ENCODE peak calls at places on chromosomes 13 and 19, in seven cellular contexts. I is IMR-90, V is transverse colon, C is tibial nerve, O is ascending aorta, L is cardiac muscle cell, Q is body of pancreas. M is an unnamed sample. For H3K4me1, the result is how much of the 10 kb centered on the place peaks cover.

GRCh38 chr19:4519172-4519496 is 848 bp upstream of the PLIN4 start:
- DNase-seq in V (no peak), L (no peak), C (no peak), Q (no peak), O (no peak), I (no peak), M (no peak)

GRCh38 chr13:95140502-95140901 is 160.7 kb downstream of the ABCC4 start:
- DNase-seq in L (no peak), I (no peak), Q (no peak), O (no peak), V (no peak), C (no peak), M (no peak)

GRCh38 chr13:96947343-96947910 is 46.8 kb downstream of the OXGR1 start:
- DNase-seq in I (no peak), V (no peak), C (no peak), O (no peak), Q (no peak), L (no peak), M (no peak)

GRCh38 chr19:329876-330275 is 14.7 kb downstream of the MIER2 start:
- DNase-seq in I (no peak), Q (no peak), L (no peak), V (no peak), C (no peak), O (no peak), M (no peak)

GRCh38 chr19:33261511-33262192 is 36.0 kb upstream of the SLC7A10 start:
- DNase-seq in L (no peak), O (no peak), C (no peak), I (no peak), Q (no peak), V (no peak), M (no peak)

GRCh38 chr13:25046985-25047660 is 48.8 kb upstream of the PABPC3 start:
- DNase-seq in C (no peak), O (no peak), L (peak), V (no peak), Q (no peak), I (peak), M (peak)

GRCh38 chr13:87810391-87810801 is 139.2 kb downstream of the SLITRK5 start:
- DNase-seq in O (no peak), I (no peak), C (no peak), L (no peak), V (no peak), Q (no peak), M (no peak)

GRCh38 chr19:49488863-49489537 is 1.6 kb downstream of the RPL13A start:
- DNase-seq in Q (no peak), V (no peak), I (no peak), O (no peak), L (no peak), C (no peak), M (no peak)

GRCh38 chr13:30792257-30793000 is 57.1 kb downstream of the ALOX5AP start:
- DNase-seq in V (peak), I (peak), Q (peak), C (peak), L (peak), O (peak), M (peak)

GRCh38 chr13:110349239-110349638 is 42.2 kb downstream of the COL4A2 start:
- DNase-seq in O (no peak), Q (no peak), V (no peak), L (no peak), C (no peak), I (no peak), M (no peak)

GRCh38 chr19:35665604-35666003 is 713 bp upstream of the UPK1A start:
- DNase-seq in O (no peak), I (no peak), C (no peak), Q (no peak), L (no peak), V (no peak), M (no peak)

GRCh38 chr13:30816733-30817132 is 81.4 kb downstream of the ALOX5AP start:
- DNase-seq in L (no peak), O (no peak), V (no peak), I (no peak), C (no peak), Q (no peak), M (no peak)

GRCh38 chr19:51370230-51370629 is 1.4 kb upstream of the CLDND2 start:
- DNase-seq in L (no peak), I (no peak), V (no peak), C (no peak), O (no peak), Q (no peak), M (no peak)

GRCh38 chr13:31733709-31734108 is 5.6 kb upstream of the RXFP2 start:
- DNase-seq in C (no peak), V (no peak), I (no peak), O (no peak), Q (no peak), L (no peak), M (no peak)

GRCh38 chr19:53183146-53183545 is 10.0 kb downstream of the ZNF665 start:
- DNase-seq in C (no peak), Q (no peak), V (no peak), O (no peak), L (no peak), I (peak), M (peak)

GRCh38 chr19:7783991-7784421 is 21.0 kb downstream of the CLEC4M start:
- DNase-seq in O (no peak), C (no peak), I (peak), Q (no peak), L (peak), V (no peak), M (no peak)

GRCh38 chr13:50094615-50095293 is 79.5 kb downstream of the KCNRG start:
- DNase-seq in C (no peak), Q (no peak), L (no peak), O (no peak), V (no peak), I (peak), M (no peak)

GRCh38 chr19:49716154-49716553 is 25.2 kb downstream of the CPT1C start:
- DNase-seq in L (peak), O (no peak), I (no peak), V (no peak), Q (no peak), C (no peak), M (no peak)

GRCh38 chr13:53340505-53341143 is 312.0 kb downstream of the OLFM4 start:
- DNase-seq in O (no peak), C (no peak), L (no peak), Q (no peak), V (no peak), I (no peak), M (no peak)

DNA sequence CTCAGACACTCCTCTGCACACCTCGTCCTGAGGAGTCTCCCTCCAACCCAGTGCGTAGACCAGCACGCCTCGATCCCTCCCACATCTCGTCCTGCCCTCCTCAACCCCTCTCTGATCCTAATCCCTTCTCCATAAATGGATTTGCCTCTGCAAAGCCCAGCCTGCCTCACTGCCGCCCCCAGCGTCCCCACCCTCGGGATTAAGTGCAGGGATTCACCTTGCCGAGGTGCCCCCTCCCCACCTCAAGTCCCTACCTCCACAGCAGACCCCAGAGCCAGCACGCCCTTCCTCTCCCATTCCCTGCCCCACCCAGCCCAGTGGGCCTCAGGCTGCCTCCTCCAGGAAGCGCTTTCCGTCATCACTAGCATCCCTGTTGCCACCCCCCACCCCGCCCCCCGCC is 4.1 kb downstream of the KLF16 start:
- DNase-seq in I (no peak), L (no peak), O (no peak), V (no peak), C (no peak), Q (peak), M (no peak)
- H3K4me1 ChIP-seq in I (half or more), L (under half), O (under half), V (half or more), C (half or more), Q (half or more), M (under half)

GRCh38 chr19:1843646-1844394 is 4.5 kb downstream of the REXO1 start:
- DNase-seq in L (no peak), V (no peak), I (no peak), C (no peak), O (no peak), Q (no peak), M (no peak)
- H3K4me1 ChIP-seq in L (under half), V (half or more), I (under half), C (half or more), O (under half), Q (half or more), M (under half)

GRCh38 chr19:41879080-41879479 is 2.0 kb downstream of the CD79A start:
- DNase-seq in L (no peak), O (no peak), V (no peak), Q (no peak), I (no peak), C (no peak), M (no peak)

GRCh38 chr19:41877916-41878905 is 1.1 kb downstream of the CD79A start:
- DNase-seq in O (no peak), Q (no peak), C (no peak), V (peak), I (no peak), L (no peak), M (no peak)

GRCh38 chr19:41879670-41880328 is 2.7 kb downstream of the CD79A start:
- DNase-seq in O (no peak), V (no peak), C (no peak), L (no peak), Q (no peak), I (no peak), M (no peak)

GRCh38 chr19:41882568-41883462 is at the start of gene ARHGEF1:
- DNase-seq in O (no peak), V (peak), I (no peak), Q (peak), C (no peak), L (peak), M (peak)

GRCh38 chr19:41880329-41880708 is 2.7 kb upstream of the ARHGEF1 start:
- DNase-seq in Q (no peak), O (no peak), V (no peak), L (no peak), I (no peak), C (no peak), M (no peak)
- H3K4me1 ChIP-seq in Q (under half), O (under half), V (under half), L (under half), I (under half), C (under half), M (under half)

GRCh38 chr19:18834644-18834984 is 2.9 kb downstream of the UPF1 start:
- DNase-seq in C (no peak), V (no peak), Q (no peak), I (no peak), O (no peak), L (no peak), M (no peak)

GRCh38 chr19:18832331-18833140 is 777 bp downstream of the UPF1 start:
- DNase-seq in I (no peak), L (no peak), V (peak), Q (peak), C (no peak), O (no peak), M (peak)

GRCh38 chr19:18833849-18834643 is 2.3 kb downstream of the UPF1 start:
- DNase-seq in C (no peak), V (peak), L (no peak), Q (peak), I (no peak), O (no peak), M (no peak)

GRCh38 chr19:18831524-18832330 is at the start of gene UPF1:
- DNase-seq in V (peak), Q (peak), L (peak), O (peak), C (peak), I (peak), M (peak)

GRCh38 chr19:18833141-18833476 is 1.4 kb downstream of the UPF1 start:
- DNase-seq in C (no peak), L (no peak), I (no peak), V (no peak), Q (no peak), O (no peak), M (no peak)
- H3K4me1 ChIP-seq in C (half or more), L (under half), I (under half), V (half or more), Q (under half), O (under half), M (under half)

DNA sequence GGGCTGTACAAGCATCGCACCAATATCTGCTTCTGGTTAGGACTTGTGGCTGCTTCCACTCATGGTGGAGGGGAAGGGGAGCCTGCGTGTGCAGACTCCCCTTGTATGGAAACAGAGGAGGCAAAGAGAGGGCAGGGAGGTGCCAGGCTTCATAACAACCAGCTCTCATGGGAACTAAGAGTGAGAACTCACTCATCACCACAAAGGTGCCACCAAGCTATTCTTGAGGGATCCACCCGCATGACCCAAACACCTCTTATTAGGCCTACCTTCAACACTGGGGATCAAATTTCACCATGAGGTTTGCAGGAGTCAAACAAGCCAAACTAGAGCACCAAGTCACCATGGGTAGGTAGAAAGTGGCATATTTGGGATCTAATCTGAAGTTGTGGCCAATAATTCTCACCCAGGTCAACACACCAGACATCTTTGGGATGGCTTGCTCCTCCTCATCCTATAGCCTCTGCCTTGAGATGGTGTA is 46.4 kb downstream of the RUBCNL start:
- DNase-seq in Q (no peak), L (no peak), O (no peak), C (no peak), V (no peak), I (no peak), M (no peak)
- H3K4me1 ChIP-seq in Q (under half), L (under half), O (under half), C (under half), V (under half), I (under half), M (under half)

GRCh38 chr13:46179576-46180368 is 2.2 kb downstream of the LCP1 start:
- DNase-seq in I (no peak), C (no peak), O (no peak), L (no peak), V (peak), Q (no peak), M (no peak)

GRCh38 chr13:46178143-46178542 is 3.8 kb downstream of the LCP1 start:
- DNase-seq in O (no peak), V (no peak), L (peak), I (no peak), C (no peak), Q (no peak), M (no peak)

GRCh38 chr13:46180393-46180792 is 1.6 kb downstream of the LCP1 start:
- DNase-seq in O (no peak), L (no peak), I (no peak), C (no peak), V (no peak), Q (no peak), M (no peak)

GRCh38 chr13:46176756-46177155 is 5.2 kb downstream of the LCP1 start:
- DNase-seq in L (no peak), I (no peak), O (no peak), V (no peak), Q (no peak), C (no peak), M (no peak)

DNA sequence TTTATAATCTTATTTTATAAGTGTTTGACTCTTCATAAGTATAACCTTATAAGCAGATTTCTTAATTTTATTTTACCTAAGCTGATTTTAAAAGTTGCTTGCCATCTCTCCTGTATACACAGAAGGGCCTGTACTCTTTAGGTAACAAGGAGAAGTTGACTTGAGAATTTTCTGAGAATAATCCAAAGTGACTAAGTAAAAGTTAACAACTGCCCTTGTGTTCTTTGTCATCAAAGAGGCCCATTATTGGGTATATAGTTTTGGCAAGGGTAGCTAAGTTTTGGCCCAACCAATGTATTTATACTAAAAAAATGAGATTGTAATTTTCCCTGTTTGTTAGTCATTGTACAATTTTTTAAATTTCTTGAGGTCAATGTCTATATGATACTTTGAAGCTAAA is 3.2 kb downstream of the LCP1 start:
- DNase-seq in L (no peak), I (no peak), V (no peak), O (no peak), Q (no peak), C (no peak), M (no peak)
- H3K4me1 ChIP-seq in L (under half), I (under half), V (under half), O (under half), Q (under half), C (under half), M (under half)